ENCODE peak calls at places on chromosomes 1 and 21, in seven cellular contexts. B, F, X, K, Q, E and Z are unnamed samples.

GRCh38 chr1:14521602-14522001 is 76.9 kb upstream of the KAZN start:
- DNase-seq in B (no peak), F (no peak), X (no peak), K (no peak), Q (no peak), E (no peak), Z (no peak)

GRCh38 chr1:8082945-8083344 is 56.8 kb upstream of the ERRFI1 start:
- DNase-seq in B (peak; percentile 24), F (no peak), X (no peak), K (no peak), Q (no peak), E (no peak), Z (no peak)

GRCh38 chr1:159580340-159580739 is 7.3 kb upstream of the APCS start:
- DNase-seq in B (no peak), F (no peak), X (no peak), K (no peak), Q (no peak), E (no peak), Z (no peak)

GRCh38 chr1:155929057-155929456 is 5.2 kb downstream of the KHDC4 start:
- DNase-seq in B (no peak), F (no peak), X (no peak), K (no peak), Q (no peak), E (no peak), Z (no peak)

GRCh38 chr1:210132582-210132981 is 100.0 kb upstream of the SERTAD4 start:
- DNase-seq in B (no peak), F (no peak), X (no peak), K (no peak), Q (no peak), E (no peak), Z (no peak)

GRCh38 chr1:232589111-232589808 is 40.7 kb downstream of the SIPA1L2 start:
- DNase-seq in B (no peak), F (no peak), X (no peak), K (no peak), Q (no peak), E (no peak), Z (no peak)

GRCh38 chr1:59415876-59416275 is 119.0 kb downstream of the FGGY start:
- DNase-seq in B (no peak), F (no peak), X (no peak), K (no peak), Q (no peak), E (no peak), Z (no peak)

GRCh38 chr1:212737559-212737958 is 37.9 kb upstream of the BATF3 start:
- DNase-seq in B (no peak), F (no peak), X (no peak), K (no peak), Q (no peak), E (no peak), Z (no peak)

GRCh38 chr1:70893381-70893780 is 154.2 kb downstream of the PTGER3 start:
- DNase-seq in B (no peak), F (no peak), X (no peak), K (no peak), Q (no peak), E (no peak), Z (no peak)

GRCh38 chr1:204072951-204073836 is at the start of gene SOX13:
- DNase-seq in B (peak; percentile 85), F (peak; percentile 85), X (peak; percentile 91), K (no peak), Q (peak; percentile 92), E (no peak), Z (peak; percentile 60)

GRCh38 chr1:92184632-92185031 is 33.1 kb upstream of the C1orf146 start:
- DNase-seq in B (no peak), F (no peak), X (no peak), K (no peak), Q (no peak), E (no peak), Z (no peak)

GRCh38 chr1:116122955-116123757 is 12.0 kb downstream of the MAB21L3 start:
- DNase-seq in B (no peak), F (peak; percentile 37), X (no peak), K (no peak), Q (no peak), E (no peak), Z (no peak)

GRCh38 chr1:24438423-24438901 is 22.9 kb downstream of the NIPAL3 start:
- DNase-seq in B (peak; percentile 44), F (no peak), X (no peak), K (no peak), Q (peak; percentile 67), E (no peak), Z (peak; percentile 39)

GRCh38 chr21:38447611-38448010 is 50.7 kb downstream of the ERG start:
- DNase-seq in B (no peak), F (no peak), X (no peak), K (no peak), Q (no peak), E (no peak), Z (no peak)

GRCh38 chr1:239389703-239390102 is 3.3 kb downstream of the CHRM3 start:
- DNase-seq in B (no peak), F (no peak), X (no peak), K (no peak), Q (no peak), E (no peak), Z (no peak)

GRCh38 chr1:17200756-17201155 is 4.2 kb upstream of the PADI1 start:
- DNase-seq in B (no peak), F (no peak), X (no peak), K (no peak), Q (no peak), E (no peak), Z (no peak)
- H3K27ac ChIP-seq in B (no peak overlapping the region), F (no peak overlapping the region), X (no peak overlapping the region), K (no peak overlapping the region), Q (no peak overlapping the region), E (no peak overlapping the region), Z (no peak overlapping the region)

DNA sequence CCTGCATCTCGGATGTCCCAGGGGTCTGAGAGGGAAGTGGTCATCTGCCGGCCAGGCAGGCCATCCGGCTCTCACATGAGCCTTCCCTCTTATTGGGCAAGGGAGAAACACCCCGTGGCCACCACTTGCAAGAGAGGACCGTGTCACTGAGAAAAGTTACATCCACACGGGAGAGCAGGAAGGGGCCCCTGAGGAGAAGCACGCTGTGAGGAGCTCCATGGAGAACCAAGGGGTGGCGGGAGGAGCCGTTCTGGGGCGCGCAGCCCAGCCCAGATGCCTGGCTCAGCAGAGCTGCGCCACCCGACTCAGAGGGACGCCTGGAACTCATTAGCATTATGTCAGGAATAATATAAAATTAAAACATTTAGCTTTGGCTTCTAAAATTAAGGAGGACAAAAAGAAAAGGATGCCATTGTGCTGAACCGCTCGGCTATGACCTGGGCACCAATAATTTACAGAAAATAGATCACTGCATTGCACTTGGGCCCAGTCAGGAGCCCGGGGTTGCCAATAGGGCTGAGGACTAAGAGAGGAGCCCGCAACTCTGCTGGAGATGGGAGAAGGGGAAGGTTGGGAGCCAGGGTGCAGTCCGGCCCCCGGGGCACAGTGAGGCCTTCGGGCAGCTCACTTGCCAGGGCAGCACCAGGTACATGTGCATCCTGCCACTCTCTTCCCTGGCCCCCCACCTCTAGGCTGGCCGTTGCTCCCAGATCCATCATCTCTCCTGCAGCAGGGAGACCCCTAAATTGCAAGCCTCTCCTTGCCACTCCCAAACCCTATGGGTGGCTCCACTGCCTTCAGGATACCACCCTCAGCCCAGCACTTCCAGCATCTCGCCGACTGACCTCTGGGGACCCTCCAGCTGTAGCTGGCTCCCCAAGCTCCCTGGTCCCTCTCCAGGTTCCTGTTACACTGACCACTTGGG is 84.8 kb downstream of the DMRTB1 start:
- DNase-seq in B (peak; percentile 10), F (no peak), X (peak; percentile 67), K (no peak), Q (no peak), E (no peak), Z (no peak)
- H3K27ac ChIP-seq in B (no peak overlapping the region), F (no peak overlapping the region), X (no peak overlapping the region), K (no peak overlapping the region), Q (no peak overlapping the region), E (no peak overlapping the region), Z (no peak overlapping the region)

DNA sequence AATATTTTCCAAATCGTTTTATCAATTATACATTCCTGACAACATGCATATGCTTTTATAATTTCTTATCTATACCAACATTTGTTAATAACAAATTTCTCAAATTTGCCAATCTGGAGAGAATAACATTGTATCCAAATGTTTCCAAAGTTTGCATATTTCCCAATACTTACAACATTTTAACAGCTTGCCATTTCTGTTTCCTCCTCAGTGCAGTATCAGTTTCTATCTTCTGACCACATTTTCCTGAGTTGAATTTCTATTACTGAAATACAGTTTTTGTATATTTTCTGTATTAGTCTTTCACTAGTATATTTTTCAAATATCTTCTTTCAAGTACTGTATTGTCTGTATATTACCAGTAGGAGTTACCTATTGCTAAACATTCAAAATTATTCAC is 1594.3 kb downstream of the PLA2G4A start:
- DNase-seq in B (no peak), F (no peak), X (no peak), K (no peak), Q (no peak), E (no peak), Z (no peak)
- H3K27ac ChIP-seq in B (no peak overlapping the region), F (no peak overlapping the region), X (no peak overlapping the region), K (no peak overlapping the region), Q (no peak overlapping the region), E (no peak overlapping the region), Z (no peak overlapping the region)

GRCh38 chr1:45942411-45942810 is 139.0 kb downstream of the MAST2 start:
- DNase-seq in B (no peak), F (no peak), X (no peak), K (no peak), Q (no peak), E (no peak), Z (no peak)
- H3K27ac ChIP-seq in B (peak overlapping the region; percentile 25), F (no peak overlapping the region), X (no peak overlapping the region), K (no peak overlapping the region), Q (no peak overlapping the region), E (no peak overlapping the region), Z (no peak overlapping the region)

GRCh38 chr1:3070654-3071506 is 1.9 kb downstream of the PRDM16 start:
- DNase-seq in B (peak; percentile 16), F (no peak), X (peak; percentile 80), K (no peak), Q (no peak), E (no peak), Z (no peak)
- H3K27ac ChIP-seq in B (no peak overlapping the region), F (peak overlapping the region; percentile 93), X (peak overlapping the region; percentile 65), K (no peak overlapping the region), Q (peak overlapping the region; percentile 100), E (no peak overlapping the region), Z (peak overlapping the region; percentile 76)

GRCh38 chr1:31715873-31716220 is 12.0 kb upstream of the COL16A1 start:
- DNase-seq in B (no peak), F (no peak), X (no peak), K (no peak), Q (no peak), E (no peak), Z (no peak)
- H3K27ac ChIP-seq in B (peak overlapping the region; percentile 91), F (peak overlapping the region; percentile 94), X (no peak overlapping the region), K (no peak overlapping the region), Q (peak overlapping the region; percentile 98), E (no peak overlapping the region), Z (no peak overlapping the region)

GRCh38 chr1:36536727-36537126 is 54.0 kb upstream of the CSF3R start:
- DNase-seq in B (no peak), F (no peak), X (no peak), K (no peak), Q (no peak), E (no peak), Z (no peak)
- H3K27ac ChIP-seq in B (no peak overlapping the region), F (no peak overlapping the region), X (no peak overlapping the region), K (no peak overlapping the region), Q (no peak overlapping the region), E (no peak overlapping the region), Z (no peak overlapping the region)